ENCODE peak calls at places on chromosomes 12 and 14, in five cellular contexts. One of them, this sample, is unnamed.

GRCh38 chr12:110780448-110780847 is 37.8 kb upstream of the PPP1CC start:
- DNase-seq in hypothalamus: no peak
- DNase-seq in NCI-H1436: no peak
- DNase-seq in astrocyte of the hippocampus: no peak
- DNase-seq in endothelial cell: no peak
- DNase-seq in this sample: no peak

GRCh38 chr14:50447491-50447890 is 50.8 kb upstream of the CDKL1 start:
- DNase-seq in NCI-H1436: no peak
- DNase-seq in astrocyte of the hippocampus: peak
- DNase-seq in hypothalamus: no peak
- DNase-seq in endothelial cell: no peak
- DNase-seq in this sample: no peak

GRCh38 chr14:99982449-99983250 is 82.6 kb upstream of the EVL start:
- DNase-seq in hypothalamus: peak
- DNase-seq in astrocyte of the hippocampus: peak
- DNase-seq in NCI-H1436: peak
- DNase-seq in endothelial cell: peak
- DNase-seq in this sample: peak

GRCh38 chr14:67582061-67582460 is 18.0 kb downstream of the PIGH start:
- DNase-seq in astrocyte of the hippocampus: no peak
- DNase-seq in NCI-H1436: no peak
- DNase-seq in endothelial cell: no peak
- DNase-seq in hypothalamus: no peak
- DNase-seq in this sample: no peak

GRCh38 chr14:53022593-53022992 is 71.7 kb upstream of the FERMT2 start:
- DNase-seq in endothelial cell: no peak
- DNase-seq in astrocyte of the hippocampus: peak
- DNase-seq in NCI-H1436: no peak
- DNase-seq in hypothalamus: no peak
- DNase-seq in this sample: no peak

GRCh38 chr14:105272623-105273022 is 24.3 kb downstream of the BTBD6 start:
- DNase-seq in NCI-H1436: no peak
- DNase-seq in endothelial cell: no peak
- DNase-seq in astrocyte of the hippocampus: no peak
- DNase-seq in hypothalamus: no peak
- DNase-seq in this sample: no peak

GRCh38 chr14:69662636-69663321 is 51.4 kb downstream of the SUSD6 start:
- DNase-seq in endothelial cell: no peak
- DNase-seq in astrocyte of the hippocampus: peak
- DNase-seq in NCI-H1436: no peak
- DNase-seq in hypothalamus: no peak
- DNase-seq in this sample: no peak

GRCh38 chr12:8493084-8493483 is 20.2 kb upstream of the CLEC4D start:
- DNase-seq in endothelial cell: no peak
- DNase-seq in NCI-H1436: no peak
- DNase-seq in hypothalamus: no peak
- DNase-seq in astrocyte of the hippocampus: no peak
- DNase-seq in this sample: no peak

GRCh38 chr14:52802597-52802996 is 11.2 kb upstream of the GNPNAT1 start:
- DNase-seq in endothelial cell: no peak
- DNase-seq in astrocyte of the hippocampus: peak
- DNase-seq in NCI-H1436: no peak
- DNase-seq in hypothalamus: no peak
- DNase-seq in this sample: no peak

GRCh38 chr14:67569651-67570290 is 30.3 kb downstream of the PIGH start:
- DNase-seq in astrocyte of the hippocampus: no peak
- DNase-seq in hypothalamus: no peak
- DNase-seq in NCI-H1436: no peak
- DNase-seq in endothelial cell: no peak
- DNase-seq in this sample: no peak

GRCh38 chr12:116837082-116837481 is 44.2 kb downstream of the HRK start:
- DNase-seq in NCI-H1436: no peak
- DNase-seq in astrocyte of the hippocampus: no peak
- DNase-seq in endothelial cell: no peak
- DNase-seq in hypothalamus: no peak
- DNase-seq in this sample: no peak

GRCh38 chr12:87185367-87185766 is 843.8 kb downstream of the C12orf50 start:
- DNase-seq in hypothalamus: no peak
- DNase-seq in astrocyte of the hippocampus: no peak
- DNase-seq in endothelial cell: no peak
- DNase-seq in NCI-H1436: no peak
- DNase-seq in this sample: no peak

GRCh38 chr14:50762001-50762930 is 68.7 kb downstream of the NIN start:
- DNase-seq in endothelial cell: no peak
- DNase-seq in NCI-H1436: no peak
- DNase-seq in astrocyte of the hippocampus: peak
- DNase-seq in hypothalamus: no peak
- DNase-seq in this sample: peak

GRCh38 chr12:100279612-100280244 is 12.8 kb downstream of the SCYL2 start:
- DNase-seq in endothelial cell: no peak
- DNase-seq in astrocyte of the hippocampus: peak
- DNase-seq in NCI-H1436: no peak
- DNase-seq in hypothalamus: no peak
- DNase-seq in this sample: no peak

GRCh38 chr12:41552507-41553047 is 364.5 kb downstream of the PDZRN4 start:
- DNase-seq in NCI-H1436: peak
- DNase-seq in endothelial cell: no peak
- DNase-seq in hypothalamus: no peak
- DNase-seq in astrocyte of the hippocampus: peak
- DNase-seq in this sample: peak

GRCh38 chr12:106119301-106119700 is 19.5 kb downstream of the NUAK1 start:
- DNase-seq in NCI-H1436: no peak
- DNase-seq in endothelial cell: no peak
- DNase-seq in hypothalamus: no peak
- DNase-seq in astrocyte of the hippocampus: peak
- DNase-seq in this sample: no peak

GRCh38 chr14:103312006-103312635 is 21.9 kb upstream of the EIF5 start:
- DNase-seq in hypothalamus: no peak
- DNase-seq in astrocyte of the hippocampus: no peak
- DNase-seq in endothelial cell: no peak
- DNase-seq in NCI-H1436: no peak
- DNase-seq in this sample: no peak

GRCh38 chr12:124021025-124021406 is 48.0 kb downstream of the ZNF664 start:
- DNase-seq in endothelial cell: no peak
- DNase-seq in hypothalamus: no peak
- DNase-seq in astrocyte of the hippocampus: no peak
- DNase-seq in NCI-H1436: no peak
- DNase-seq in this sample: no peak

GRCh38 chr12:42809226-42809625 is 219.7 kb upstream of the PRICKLE1 start:
- DNase-seq in astrocyte of the hippocampus: peak
- DNase-seq in NCI-H1436: no peak
- DNase-seq in endothelial cell: no peak
- DNase-seq in hypothalamus: no peak
- DNase-seq in this sample: no peak

GRCh38 chr12:108102363-108102762 is 26.7 kb upstream of the WSCD2 start:
- DNase-seq in endothelial cell: no peak
- DNase-seq in NCI-H1436: no peak
- DNase-seq in astrocyte of the hippocampus: no peak
- DNase-seq in hypothalamus: no peak
- DNase-seq in this sample: no peak

GRCh38 chr12:84043355-84043754 is 869.2 kb downstream of the SLC6A15 start:
- DNase-seq in hypothalamus: no peak
- DNase-seq in NCI-H1436: no peak
- DNase-seq in astrocyte of the hippocampus: no peak
- DNase-seq in endothelial cell: no peak
- DNase-seq in this sample: no peak

GRCh38 chr14:91018465-91018864 is 42.0 kb downstream of the RPS6KA5 start:
- DNase-seq in hypothalamus: no peak
- DNase-seq in astrocyte of the hippocampus: no peak
- DNase-seq in endothelial cell: no peak
- DNase-seq in NCI-H1436: no peak
- DNase-seq in this sample: no peak

GRCh38 chr14:59055439-59056045 is 132.9 kb upstream of the DAAM1 start:
- DNase-seq in astrocyte of the hippocampus: peak
- DNase-seq in NCI-H1436: peak
- DNase-seq in hypothalamus: no peak
- DNase-seq in endothelial cell: no peak
- DNase-seq in this sample: peak

GRCh38 chr12:105716621-105717020 is 386.1 kb downstream of the C12orf75 start:
- DNase-seq in endothelial cell: no peak
- DNase-seq in astrocyte of the hippocampus: no peak
- DNase-seq in hypothalamus: no peak
- DNase-seq in NCI-H1436: no peak
- DNase-seq in this sample: no peak

GRCh38 chr12:108640802-108641445 is 7.2 kb upstream of the SELPLG start:
- DNase-seq in astrocyte of the hippocampus: peak
- DNase-seq in hypothalamus: no peak
- DNase-seq in endothelial cell: no peak
- DNase-seq in NCI-H1436: no peak
- DNase-seq in this sample: peak